ENCODE peak calls at places on chromosomes 11 and 22, in six cellular contexts. S is cardiac muscle cell, O is fibroblast of mammary gland, R is PC-9, V is ovary, C is Caco-2. H is an unnamed sample.

GRCh38 chr22:45504703-45505341 is 2.1 kb downstream of the FBLN1 start:
- DNase-seq in R (no peak), S (peak; percentile 70), O (no peak), V (peak; percentile 57), C (no peak), H (no peak)

GRCh38 chr22:33382427-33382826 is 324.2 kb upstream of the SYN3 start:
- DNase-seq in O (no peak), V (no peak), C (no peak), R (no peak), S (no peak), H (no peak)

GRCh38 chr22:19042285-19043110 is 79.7 kb downstream of the DGCR2 start:
- DNase-seq in V (no peak), S (no peak), R (no peak), O (no peak), C (no peak), H (no peak)

GRCh38 chr11:20443596-20443995 is 56.1 kb downstream of the PRMT3 start:
- DNase-seq in O (peak; percentile 37), C (no peak), S (peak; percentile 12), R (no peak), V (no peak), H (peak; percentile 16)

GRCh38 chr11:75241906-75242644 is 1.5 kb downstream of the TPBGL start:
- DNase-seq in R (no peak), S (no peak), V (no peak), O (no peak), C (no peak), H (no peak)

GRCh38 chr22:45284705-45285305 is at the start of gene UPK3A:
- DNase-seq in V (no peak), O (no peak), S (peak; percentile 88), C (no peak), R (peak; percentile 71), H (peak; percentile 52)

GRCh38 chr11:71131861-71132260 is 120.5 kb downstream of the SHANK2 start:
- DNase-seq in V (no peak), S (no peak), C (no peak), R (no peak), O (no peak), H (no peak)

GRCh38 chr11:6320411-6321207 is at the start of gene CAVIN3:
- DNase-seq in C (peak; percentile 50), R (no peak), S (peak; percentile 59), O (peak; percentile 88), V (peak; percentile 89), H (peak; percentile 88)

GRCh38 chr22:45511847-45512261 is 9.2 kb downstream of the FBLN1 start:
- DNase-seq in V (peak; percentile 81), C (no peak), O (peak; percentile 99), R (no peak), S (peak; percentile 48), H (no peak)

GRCh38 chr22:35632902-35633301 is 15.3 kb upstream of the APOL6 start:
- DNase-seq in R (no peak), C (no peak), O (no peak), S (no peak), V (no peak), H (no peak)

GRCh38 chr11:16191852-16192240 is 164.5 kb downstream of the SOX6 start:
- DNase-seq in V (no peak), R (no peak), S (no peak), O (no peak), C (no peak), H (no peak)

GRCh38 chr11:45036010-45036409 is 85.3 kb upstream of the TP53I11 start:
- DNase-seq in V (no peak), R (no peak), O (no peak), S (no peak), C (no peak), H (no peak)

GRCh38 chr11:110432713-110433392 is 3.1 kb downstream of the FDX1 start:
- DNase-seq in R (no peak), V (no peak), O (no peak), C (no peak), S (no peak), H (no peak)

GRCh38 chr11:77289737-77290136 is 11.7 kb downstream of the GDPD4 start:
- DNase-seq in V (no peak), R (no peak), O (no peak), S (no peak), C (no peak), H (no peak)

GRCh38 chr11:107157146-107157808 is 139.0 kb upstream of the GUCY1A2 start:
- DNase-seq in V (no peak), O (no peak), C (no peak), R (no peak), S (no peak), H (no peak)

GRCh38 chr22:27880778-27881394 is 38.2 kb downstream of the PITPNB start:
- DNase-seq in V (no peak), O (peak; percentile 82), R (peak; percentile 42), S (peak; percentile 75), C (no peak), H (peak; percentile 71)

GRCh38 chr11:3095712-3096361 is 38.6 kb upstream of the CARS1 start:
- DNase-seq in S (no peak), O (peak; percentile 89), V (no peak), C (no peak), R (peak; percentile 60), H (no peak)

GRCh38 chr11:32071811-32072210 is 19.1 kb upstream of the RCN1 start:
- DNase-seq in C (peak; percentile 52), O (peak; percentile 56), V (no peak), S (peak; percentile 35), R (peak; percentile 81), H (no peak)

DNA sequence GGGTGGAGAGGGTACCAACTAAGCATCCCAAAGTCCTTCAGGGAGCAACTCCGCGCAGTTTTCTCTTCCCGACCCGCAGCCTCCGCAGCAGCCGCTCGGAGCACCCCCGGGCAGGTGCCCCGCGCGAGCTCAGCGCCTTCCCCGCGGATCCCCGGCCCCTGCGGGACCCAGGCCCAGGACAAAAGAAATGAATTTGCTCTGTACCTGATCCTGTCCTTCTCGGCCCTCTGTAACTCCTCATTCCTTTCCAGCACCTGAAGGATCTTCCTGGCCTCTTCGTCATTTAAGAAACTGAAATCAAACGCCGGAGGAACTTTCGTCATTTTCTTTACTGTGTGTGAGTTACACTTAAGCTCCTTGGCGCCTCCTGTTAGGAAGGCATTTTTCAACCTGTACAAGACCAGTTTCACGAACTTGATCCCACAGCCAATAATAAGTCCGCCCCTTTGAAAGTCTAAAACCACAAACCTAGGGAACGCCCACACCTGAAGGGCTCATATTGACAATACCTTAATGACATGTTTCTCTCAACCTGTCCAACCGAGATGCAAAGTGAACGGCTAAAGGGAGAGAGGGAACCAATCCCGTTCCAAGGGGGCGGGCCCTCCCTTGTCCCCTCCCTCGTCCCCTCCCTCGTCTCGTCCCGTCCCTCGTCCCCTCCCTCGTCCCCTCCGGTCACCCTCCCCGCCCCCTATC is at the start of gene EXPH5:
- DNase-seq in C (peak; percentile 100), O (peak; percentile 32), R (peak; percentile 100), S (peak; percentile 96), V (peak; percentile 66), H (peak; percentile 91)
- TF ChIP-seq CTCF in C (no peak), O (no peak), R (peak; percentile 33), S (no peak), V (no peak), H (no peak)

DNA sequence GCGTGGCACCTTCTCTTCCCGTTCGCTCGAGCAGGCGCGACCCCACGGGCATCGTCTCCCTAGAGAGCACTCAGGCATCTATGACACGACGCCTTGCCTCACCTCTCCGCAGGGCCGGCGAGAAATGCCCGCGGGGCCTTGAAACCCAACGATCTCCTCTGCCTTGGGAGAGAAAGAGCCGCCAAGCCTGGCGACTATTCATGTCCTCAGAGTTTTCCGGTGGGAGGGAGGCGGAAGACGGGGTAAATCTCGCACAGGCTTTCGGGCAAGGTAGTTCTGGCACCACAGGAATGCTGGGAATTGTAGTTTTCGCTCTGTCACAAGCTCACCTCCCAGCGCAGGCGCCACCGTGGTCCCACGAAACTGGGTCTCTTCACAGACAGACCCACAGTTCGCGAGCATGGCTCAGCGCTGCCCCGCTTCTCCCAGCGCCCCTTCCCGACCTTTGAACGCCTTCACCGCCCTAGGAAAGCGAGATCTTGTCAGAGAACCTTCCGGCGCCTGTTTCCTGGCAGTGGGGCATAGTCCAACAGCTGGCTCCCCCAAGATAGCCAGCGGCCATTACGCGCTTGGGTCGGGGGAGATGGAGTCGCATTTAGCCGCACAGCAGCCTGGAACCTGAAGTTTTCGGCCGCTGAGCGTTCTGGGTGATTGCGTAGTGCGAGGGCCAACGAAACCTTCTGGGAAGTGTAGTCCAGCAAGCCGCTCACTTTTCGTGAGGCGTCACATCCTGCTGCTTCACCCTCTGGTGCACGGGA is at the start of gene CCDC90B:
- DNase-seq in C (peak; percentile 99), O (peak; percentile 98), V (peak; percentile 93), R (peak; percentile 97), S (peak; percentile 97), H (peak; percentile 98)
- TF ChIP-seq CTCF in C (peak; percentile 66), O (peak; percentile 14), V (no peak), R (no peak), S (peak; percentile 23), H (no peak)

DNA sequence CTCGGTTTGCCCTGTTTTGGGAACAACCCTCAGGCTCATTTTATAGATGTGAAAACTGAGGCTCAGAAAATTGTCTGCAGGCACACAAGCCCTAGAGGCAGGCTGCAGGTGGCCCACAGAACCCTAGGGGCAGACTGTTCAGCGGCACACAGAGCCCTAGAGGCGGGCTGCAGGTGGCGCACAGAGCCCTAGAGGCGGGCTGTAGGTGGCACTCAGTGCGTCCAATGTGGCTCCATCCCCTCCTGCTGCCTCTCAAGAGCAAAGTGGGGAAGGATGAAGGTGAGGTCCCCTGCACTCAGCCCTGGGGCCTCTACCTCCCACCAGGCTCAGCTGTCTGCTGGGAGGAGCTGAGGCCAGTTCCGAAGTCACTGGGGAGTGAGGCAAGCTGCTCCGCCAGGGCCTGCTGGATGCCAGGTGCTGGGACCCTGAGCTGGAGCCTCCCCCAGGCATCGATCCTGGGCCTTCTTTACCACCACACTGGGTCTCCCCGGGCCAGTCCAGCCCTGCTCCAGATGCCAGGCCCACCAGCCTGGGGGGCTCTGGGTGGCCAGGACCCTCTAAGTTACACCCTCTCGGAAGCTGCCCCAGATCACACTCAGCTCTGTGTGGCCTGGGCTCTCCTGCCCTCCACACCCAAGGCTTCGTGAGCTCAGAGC is 2.3 kb downstream of the ACY3 start:
- DNase-seq in S (peak; percentile 57), O (no peak), C (peak; percentile 66), R (peak; percentile 46), V (no peak), H (peak; percentile 87)
- TF ChIP-seq CTCF in S (peak; percentile 14), O (no peak), C (peak; percentile 73), R (peak; percentile 59), V (no peak), H (peak; percentile 74)

GRCh38 chr11:125376856-125377255 is 119.2 kb downstream of the FEZ1 start:
- DNase-seq in S (no peak), C (no peak), R (no peak), O (peak; percentile 17), V (no peak), H (no peak)

GRCh38 chr11:125374398-125374797 is 121.7 kb downstream of the FEZ1 start:
- DNase-seq in R (no peak), S (no peak), O (no peak), V (no peak), C (no peak), H (no peak)

GRCh38 chr11:125373426-125374391 is 122.4 kb downstream of the FEZ1 start:
- DNase-seq in R (no peak), V (no peak), O (no peak), C (no peak), S (no peak), H (peak; percentile 56)

GRCh38 chr11:125376117-125376516 is 119.9 kb downstream of the FEZ1 start:
- DNase-seq in O (peak; percentile 5), C (no peak), R (no peak), V (peak; percentile 70), S (peak; percentile 92), H (peak; percentile 20)

GRCh38 chr11:125375146-125375545 is 120.9 kb downstream of the FEZ1 start:
- DNase-seq in V (no peak), S (no peak), O (no peak), C (no peak), R (no peak), H (no peak)
- TF ChIP-seq CTCF in V (no peak), S (no peak), O (no peak), C (no peak), R (no peak), H (no peak)

H was measured in GM12865.